ENCODE peak calls at places on chromosomes 11 and 22, in five cellular contexts. N is AG08395, S is left lung, F is sciatic nerve, U is A172. B is an unnamed sample.

GRCh38 chr11:13942908-13943505 is 19.5 kb upstream of the SPON1 start:
- DNase-seq in N (peak), S (no peak), F (no peak), U (peak), B (no peak)

GRCh38 chr11:35969089-35970046 is 25.5 kb downstream of the LDLRAD3 start:
- DNase-seq in N (no peak), S (no peak), F (no peak), U (no peak), B (no peak)

GRCh38 chr22:38314140-38314991 is 2.9 kb downstream of the CSNK1E start:
- DNase-seq in N (no peak), S (no peak), F (no peak), U (no peak), B (no peak)

GRCh38 chr11:4480577-4481539 is 1.6 kb upstream of the OR52K1 start:
- DNase-seq in N (peak), S (no peak), F (no peak), U (peak), B (no peak)

GRCh38 chr11:113571531-113571930 is 96.3 kb upstream of the DRD2 start:
- DNase-seq in N (no peak), S (no peak), F (no peak), U (no peak), B (no peak)

GRCh38 chr22:46593211-46593676 is 26.9 kb upstream of the GRAMD4 start:
- DNase-seq in N (no peak), S (peak), F (no peak), U (no peak), B (no peak)

GRCh38 chr22:45511847-45512261 is 9.2 kb downstream of the FBLN1 start:
- DNase-seq in N (peak), S (peak), F (peak), U (peak), B (no peak)

GRCh38 chr22:19722175-19722914 is 994 bp upstream of the GP1BB start:
- DNase-seq in N (no peak), S (no peak), F (no peak), U (no peak), B (no peak)

GRCh38 chr11:2691991-2692841 is 7.6 kb downstream of the KCNQ1OT1 start:
- DNase-seq in N (no peak), S (no peak), F (no peak), U (no peak), B (no peak)